ENCODE peak calls at places on chromosomes 12 and 14, in six cellular contexts. L is smooth muscle cell of the brain vasculature, F is brain microvascular endothelial cell, X is WERI-Rb-1, H is NCI-H1417, J is left cardiac atrium. Z is an unnamed sample.

GRCh38 chr12:125245601-125246345 is 180.5 kb downstream of the AACS start:
- DNase-seq in L (no peak), F (no peak), X (peak), H (no peak), J (no peak), Z (peak)

GRCh38 chr14:32251530-32251929 is 48.5 kb upstream of the RNU6-8 start:
- DNase-seq in L (no peak), F (no peak), X (no peak), H (no peak), J (no peak), Z (no peak)

GRCh38 chr12:115820661-115821060 is 456.8 kb downstream of the MED13L start:
- DNase-seq in L (no peak), F (no peak), X (no peak), H (no peak), J (no peak), Z (no peak)

GRCh38 chr14:60220917-60221316 is 28.1 kb upstream of the PPM1A start:
- DNase-seq in L (no peak), F (no peak), X (no peak), H (no peak), J (no peak), Z (peak)

GRCh38 chr12:25894759-25895158 is 63.7 kb upstream of the RASSF8 start:
- DNase-seq in L (no peak), F (no peak), X (no peak), H (no peak), J (no peak), Z (no peak)

GRCh38 chr12:48998497-48999353 is 450 bp downstream of the DDN start:
- DNase-seq in L (no peak), F (no peak), X (no peak), H (peak), J (peak), Z (peak)

GRCh38 chr12:132429932-132430643 is 59.9 kb upstream of the FBRSL1 start:
- DNase-seq in L (no peak), F (no peak), X (peak), H (peak), J (no peak), Z (peak)

GRCh38 chr14:54942913-54943312 is 40.3 kb upstream of the GCH1 start:
- DNase-seq in L (no peak), F (no peak), X (no peak), H (no peak), J (no peak), Z (no peak)